ENCODE peak calls at places on chromosomes 1 and 21, in ten cellular contexts. V, Y, I, O, Q, N, H, X, W and E are unnamed samples.

GRCh38 chr1:198086051-198086745 is 70.6 kb upstream of the NEK7 start:
- DNase-seq in W (no peak), N (no peak), Y (no peak), O (no peak), V (no peak), X (no peak), H (no peak), I (no peak), Q (no peak), E (no peak)

GRCh38 chr1:87826639-87827345 is 498.1 kb downstream of the LMO4 start:
- DNase-seq in H (peak), O (no peak), Q (no peak), N (no peak), X (peak), W (no peak), I (peak), Y (no peak), V (no peak), E (no peak)

GRCh38 chr1:62386351-62387121 is 50.3 kb upstream of the USP1 start:
- DNase-seq in Y (no peak), O (no peak), I (no peak), N (no peak), W (no peak), H (no peak), X (no peak), V (no peak), Q (no peak), E (no peak)

GRCh38 chr1:228150458-228151169 is 884 bp downstream of the GJC2 start:
- DNase-seq in V (no peak), X (no peak), H (peak), O (no peak), I (peak), Y (peak), W (no peak), N (peak), Q (no peak), E (no peak)

GRCh38 chr1:220732621-220733020 is 15.5 kb upstream of the MTARC2 start:
- DNase-seq in Y (no peak), N (no peak), X (no peak), W (no peak), O (no peak), H (no peak), Q (no peak), I (peak), V (peak), E (no peak)

GRCh38 chr1:39508857-39509305 is 17.4 kb downstream of the BMP8A start:
- DNase-seq in Y (no peak), I (no peak), V (no peak), H (peak), W (no peak), N (no peak), O (no peak), Q (no peak), X (no peak), E (no peak)

GRCh38 chr1:185789846-185790735 is 55.9 kb downstream of the HMCN1 start:
- DNase-seq in H (no peak), O (no peak), I (no peak), Q (no peak), Y (no peak), W (no peak), X (no peak), N (no peak), V (no peak), E (no peak)

GRCh38 chr1:102772831-102773230 is 335.5 kb downstream of the COL11A1 start:
- DNase-seq in W (no peak), H (no peak), N (no peak), X (no peak), Q (no peak), Y (no peak), O (no peak), I (no peak), V (no peak), E (no peak)

GRCh38 chr1:24416666-24417391 is 1.2 kb downstream of the NIPAL3 start:
- DNase-seq in W (no peak), V (no peak), Q (no peak), O (no peak), N (no peak), I (no peak), X (peak), H (peak), Y (peak), E (peak)

GRCh38 chr21:33948096-33948950 is 32.7 kb upstream of the ATP5PO start:
- DNase-seq in I (peak), H (peak), N (peak), W (peak), X (peak), O (peak), V (peak), Y (no peak), Q (peak), E (peak)

GRCh38 chr1:163472267-163472666 is 150.5 kb downstream of the NUF2 start:
- DNase-seq in H (no peak), Q (no peak), I (no peak), O (no peak), N (no peak), W (no peak), X (no peak), V (no peak), Y (no peak), E (peak)

GRCh38 chr1:3016641-3017439 is 4.4 kb upstream of the ACTRT2 start:
- DNase-seq in W (no peak), I (no peak), Y (no peak), V (no peak), X (no peak), H (no peak), O (no peak), N (peak), Q (no peak), E (no peak)

GRCh38 chr1:12467570-12468286 is 150.3 kb downstream of the DHRS3 start:
- DNase-seq in X (no peak), V (no peak), O (no peak), H (no peak), Y (no peak), N (no peak), W (no peak), Q (no peak), I (no peak), E (no peak)

GRCh38 chr1:93042134-93042821 is 36.8 kb upstream of the MTF2 start:
- DNase-seq in I (no peak), X (peak), V (no peak), N (no peak), O (no peak), Y (no peak), W (no peak), H (peak), Q (no peak), E (no peak)

GRCh38 chr1:54337928-54338327 is 68.3 kb downstream of the SSBP3 start:
- DNase-seq in Y (no peak), I (no peak), O (no peak), X (no peak), V (no peak), N (no peak), H (peak), W (no peak), Q (no peak), E (no peak)

GRCh38 chr1:185044387-185044786 is 971 bp upstream of the RNF2 start:
- DNase-seq in I (no peak), Y (no peak), Q (no peak), N (no peak), W (no peak), V (no peak), X (no peak), H (no peak), O (no peak), E (no peak)

GRCh38 chr1:54297596-54298283 is 97.8 kb downstream of the MRPL37 start:
- DNase-seq in I (no peak), V (no peak), H (no peak), Y (no peak), X (no peak), O (no peak), Q (no peak), N (no peak), W (no peak), E (peak)

GRCh38 chr1:180594723-180595122 is 36.0 kb downstream of the OVAAL start:
- DNase-seq in O (no peak), W (no peak), X (no peak), H (no peak), Q (no peak), V (no peak), Y (no peak), I (no peak), N (no peak), E (peak)

GRCh38 chr1:5649166-5649551 is 343.1 kb downstream of the NPHP4 start:
- DNase-seq in I (no peak), O (no peak), N (no peak), V (peak), X (no peak), Q (no peak), Y (no peak), H (no peak), W (no peak), E (no peak)

GRCh38 chr1:198922638-198923430 is 284.0 kb downstream of the PTPRC start:
- DNase-seq in O (no peak), H (no peak), Y (no peak), I (no peak), Q (no peak), W (no peak), X (no peak), N (no peak), V (no peak), E (no peak)

GRCh38 chr1:35069746-35070145 is 9.4 kb upstream of the ZMYM1 start:
- DNase-seq in O (no peak), X (no peak), V (no peak), I (no peak), Q (no peak), H (no peak), N (no peak), Y (no peak), W (no peak), E (no peak)

GRCh38 chr1:45913925-45914501 is 110.6 kb downstream of the MAST2 start:
- DNase-seq in X (no peak), O (no peak), W (no peak), H (no peak), V (no peak), Q (no peak), Y (no peak), I (no peak), N (no peak), E (no peak)

GRCh38 chr1:241895013-241895412 is 47.0 kb downstream of the EXO1 start:
- DNase-seq in Q (no peak), W (no peak), N (no peak), H (no peak), I (no peak), V (no peak), Y (no peak), O (no peak), X (no peak), E (no peak)

GRCh38 chr1:228753933-228754332 is 18.7 kb downstream of the RHOU start:
- DNase-seq in O (no peak), I (no peak), X (no peak), Q (no peak), H (no peak), Y (no peak), N (no peak), W (no peak), V (no peak), E (peak)

GRCh38 chr1:181140891-181141290 is 52.4 kb downstream of the IER5 start:
- DNase-seq in Y (no peak), O (no peak), I (no peak), W (no peak), V (no peak), N (no peak), X (no peak), H (no peak), Q (no peak), E (no peak)

GRCh38 chr1:63317007-63317813 is 5.2 kb upstream of the FOXD3 start:
- DNase-seq in X (peak), I (peak), W (peak), Q (no peak), O (peak), V (peak), N (peak), Y (peak), H (peak), E (peak)

GRCh38 chr1:173062156-173062938 is 11.6 kb upstream of the TNFSF18 start:
- DNase-seq in O (no peak), W (no peak), X (no peak), Y (no peak), H (peak), Q (no peak), V (no peak), I (no peak), N (no peak), E (no peak)

GRCh38 chr1:46611691-46612221 is 4.9 kb downstream of the MOB3C start:
- DNase-seq in X (no peak), H (peak), Y (peak), V (no peak), N (no peak), Q (no peak), I (no peak), W (no peak), O (no peak), E (no peak)

GRCh38 chr1:17618558-17619247 is 79.2 kb downstream of the ARHGEF10L start:
- DNase-seq in Q (no peak), O (no peak), X (no peak), I (peak), N (no peak), V (no peak), H (no peak), W (no peak), Y (no peak), E (no peak)

GRCh38 chr1:68495532-68495931 is 1.4 kb downstream of the DEPDC1 start:
- DNase-seq in W (no peak), Y (no peak), N (no peak), O (no peak), H (peak), V (no peak), X (peak), Q (no peak), I (no peak), E (peak)

GRCh38 chr1:17866451-17867029 is 111.4 kb downstream of the ACTL8 start:
- DNase-seq in O (no peak), X (no peak), V (no peak), Y (peak), W (no peak), I (no peak), N (no peak), Q (no peak), H (peak), E (no peak)

GRCh38 chr1:31753623-31754349 is 10.4 kb downstream of the ADGRB2 start:
- DNase-seq in Q (no peak), Y (no peak), N (no peak), O (no peak), H (peak), I (peak), X (no peak), W (no peak), V (no peak), E (peak)

GRCh38 chr1:162212713-162213112 is 143.2 kb downstream of the NOS1AP start:
- DNase-seq in Q (no peak), Y (no peak), H (no peak), I (peak), V (no peak), X (no peak), O (no peak), N (no peak), W (no peak), E (peak)

GRCh38 chr1:245168090-245168489 is 13.3 kb downstream of the KIF26B start:
- DNase-seq in H (no peak), W (no peak), X (no peak), N (peak), Q (no peak), V (no peak), Y (no peak), I (peak), O (no peak), E (no peak)

GRCh38 chr1:223444411-223444810 is 51.2 kb downstream of the CCDC185 start:
- DNase-seq in X (no peak), V (no peak), O (no peak), Y (no peak), W (no peak), H (peak), N (no peak), Q (no peak), I (no peak), E (no peak)

GRCh38 chr1:67404212-67404620 is 26.0 kb downstream of the SERBP1 start:
- DNase-seq in W (no peak), I (no peak), Y (no peak), Q (no peak), V (no peak), N (no peak), H (peak), X (no peak), O (no peak), E (peak)

GRCh38 chr1:61191140-61191720 is 108.9 kb downstream of the NFIA start:
- DNase-seq in N (no peak), H (no peak), W (no peak), Q (no peak), Y (no peak), V (no peak), I (no peak), X (no peak), O (no peak), E (peak)

GRCh38 chr1:157097692-157098091 is 1.9 kb downstream of the ETV3L start:
- DNase-seq in X (no peak), V (no peak), I (no peak), W (no peak), H (no peak), Y (no peak), Q (no peak), N (no peak), O (no peak), E (no peak)